ENCODE peak calls at places on chromosomes 7 and 10, in five cellular contexts. Z is stimulated activated CD4-positive, alpha-beta T cell treated with anti-CD3 and anti-CD28 coated beads, Interleukin-2, amount 100 ng/mL, for 24 hours; U is thoracic aorta; K is NCI-H187; T is fibroblast of lung. N is an unnamed sample.

GRCh38 chr10:34905200-34905927 is 90.3 kb upstream of the PARD3 start:
- DNase-seq in Z (no peak), U (no peak), K (no peak), T (no peak), N (no peak)

GRCh38 chr7:129882531-129882930 is 70.2 kb downstream of the UBE2H start:
- DNase-seq in Z (no peak), U (no peak), K (no peak), T (peak), N (no peak)

GRCh38 chr10:97341416-97341815 is 6.9 kb upstream of the FRAT2 start:
- DNase-seq in Z (no peak), U (no peak), K (no peak), T (no peak), N (no peak)

GRCh38 chr10:130340816-130341215 is 204.6 kb downstream of the GLRX3 start:
- DNase-seq in Z (no peak), U (no peak), K (no peak), T (no peak), N (no peak)

GRCh38 chr10:31923389-31923788 is 5.2 kb downstream of the ARHGAP12 start:
- DNase-seq in Z (no peak), U (no peak), K (no peak), T (no peak), N (no peak)

GRCh38 chr10:86345296-86346168 is 21.1 kb downstream of the GRID1 start:
- DNase-seq in Z (no peak), U (no peak), K (no peak), T (peak), N (no peak)

GRCh38 chr7:131255242-131255641 is 72.4 kb upstream of the MKLN1 start:
- DNase-seq in Z (no peak), U (no peak), K (no peak), T (no peak), N (no peak)

GRCh38 chr7:23473848-23474097 is 3.5 kb upstream of the IGF2BP3 start:
- DNase-seq in Z (no peak), U (no peak), K (no peak), T (no peak), N (peak)

GRCh38 chr10:63267414-63268138 is 134.4 kb downstream of the NRBF2 start:
- DNase-seq in Z (no peak), U (no peak), K (no peak), T (peak), N (no peak)

GRCh38 chr10:75718996-75719395 is 287.6 kb downstream of the LRMDA start:
- DNase-seq in Z (no peak), U (no peak), K (peak), T (no peak), N (no peak)

GRCh38 chr7:69906309-69906995 is 308.2 kb downstream of the AUTS2 start:
- DNase-seq in Z (no peak), U (no peak), K (no peak), T (peak), N (no peak)

GRCh38 chr7:129734400-129734799 is 122.9 kb downstream of the NRF1 start:
- DNase-seq in Z (no peak), U (no peak), K (no peak), T (no peak), N (no peak)

GRCh38 chr7:92242972-92243371 is 2.7 kb downstream of the KRIT1 start:
- DNase-seq in Z (no peak), U (no peak), K (no peak), T (no peak), N (no peak)

GRCh38 chr10:127922675-127923366 is 15.9 kb downstream of the PTPRE start:
- DNase-seq in Z (no peak), U (peak), K (no peak), T (peak), N (no peak)

GRCh38 chr10:104641150-104642000 is at the start of gene SORCS3:
- DNase-seq in Z (no peak), U (no peak), K (no peak), T (peak), N (no peak)

GRCh38 chr10:115777646-115778045 is 495.4 kb downstream of the GFRA1 start:
- DNase-seq in Z (no peak), U (no peak), K (no peak), T (no peak), N (no peak)

GRCh38 chr7:2824678-2825461 is 19.2 kb downstream of the GNA12 start:
- DNase-seq in Z (no peak), U (no peak), K (no peak), T (peak), N (no peak)

GRCh38 chr7:151248191-151249033 is at the start of gene SMARCD3:
- DNase-seq in Z (peak), U (no peak), K (peak), T (peak), N (peak)

GRCh38 chr7:99195867-99196266 is 12.0 kb downstream of the KPNA7 start:
- DNase-seq in Z (no peak), U (no peak), K (no peak), T (no peak), N (no peak)

GRCh38 chr10:33145451-33146188 is 187.6 kb upstream of the ITGB1 start:
- DNase-seq in Z (no peak), U (no peak), K (no peak), T (peak), N (no peak)

GRCh38 chr7:110718514-110719205 is 372.3 kb upstream of the LRRN3 start:
- DNase-seq in Z (no peak), U (no peak), K (no peak), T (no peak), N (no peak)

N was measured in activated T-cell treated with anti-CD3 and anti-CD28 coated beads, Interleukin-2, amount 50 U/mL, for 48 hours.